ENCODE peak calls at places on chromosomes 11 and 22, in five cellular contexts. Z is right lobe of liver, N is hepatocyte, I is esophagus squamous epithelium, D is heart right ventricle. W is an unnamed sample.

GRCh38 chr22:19166421-19166820 is 12.1 kb downstream of the SLC25A1 start:
- DNase-seq in Z (no peak), N (no peak), I (no peak), D (no peak), W (no peak)

GRCh38 chr11:64057890-64058289 is 22.2 kb downstream of the FLRT1 start:
- DNase-seq in N (no peak), I (no peak), D (no peak), Z (no peak), W (no peak)

GRCh38 chr22:19139974-19140373 is 4.5 kb downstream of the ESS2 start:
- DNase-seq in D (no peak), N (no peak), I (no peak), Z (no peak), W (no peak)

GRCh38 chr11:103927535-103927934 is 108.9 kb upstream of the DDI1 start:
- DNase-seq in N (no peak), I (no peak), D (no peak), Z (no peak), W (no peak)

GRCh38 chr11:75388386-75389275 is 10.7 kb upstream of the RPS3 start:
- DNase-seq in Z (peak; percentile 63), D (peak; percentile 49), I (no peak), N (peak; percentile 81), W (peak; percentile 54)

GRCh38 chr11:58334708-58335107 is 24.2 kb downstream of the OR5B17 start:
- DNase-seq in D (no peak), N (no peak), I (no peak), Z (no peak), W (no peak)

GRCh38 chr11:14359573-14360031 is 619 bp upstream of the RRAS2 start:
- DNase-seq in I (no peak), Z (no peak), D (no peak), N (no peak), W (no peak)

GRCh38 chr11:75779960-75780359 is 11.4 kb downstream of the DGAT2 start:
- DNase-seq in Z (peak; percentile 51), I (no peak), D (no peak), N (no peak), W (no peak)

GRCh38 chr11:123261345-123262106 is 66.5 kb upstream of the CLMP start:
- DNase-seq in Z (peak; percentile 85), N (peak; percentile 92), I (no peak), D (peak; percentile 85), W (peak; percentile 89)

GRCh38 chr11:35177370-35177769 is 38.4 kb downstream of the CD44 start:
- DNase-seq in D (no peak), I (no peak), N (no peak), Z (no peak), W (no peak)
- H3K27ac ChIP-seq in D (no peak overlapping the region), I (peak overlapping the region; percentile 78), N (no peak overlapping the region), Z (no peak overlapping the region), W (no peak overlapping the region)

GRCh38 chr22:46001046-46001425 is 24.1 kb upstream of the WNT7B start:
- DNase-seq in I (no peak), N (no peak), D (no peak), Z (peak; percentile 44), W (no peak)
- H3K4me3 ChIP-seq in I (no peak overlapping the region), N (no peak overlapping the region), D (no peak overlapping the region), Z (no peak overlapping the region), W (no peak overlapping the region)

DNA sequence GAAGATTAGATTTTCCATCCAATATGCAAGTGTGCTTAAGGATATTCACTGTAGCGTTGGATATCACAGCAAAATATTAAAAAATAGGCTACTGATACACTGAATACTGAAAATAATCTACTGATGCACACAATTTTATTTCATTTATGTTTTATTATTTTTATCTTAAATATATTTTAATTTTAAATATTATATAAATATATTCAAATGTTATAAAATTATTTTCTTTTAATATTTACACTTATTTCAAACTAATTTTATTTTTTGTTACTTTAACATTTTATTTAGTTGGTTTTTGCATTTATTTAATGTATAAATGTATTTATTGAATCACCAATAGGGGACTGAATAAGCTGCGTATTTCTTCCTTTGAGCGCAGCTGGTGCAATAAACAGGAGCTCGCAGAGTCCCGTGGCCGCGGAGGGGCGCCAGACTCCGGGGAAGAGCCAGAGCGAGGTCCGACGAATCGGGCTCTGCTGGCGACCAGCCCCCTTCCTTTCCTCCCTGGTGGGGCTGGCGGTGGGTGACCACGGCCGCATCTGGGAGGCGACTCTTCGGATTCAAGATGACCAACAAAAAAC is 12.2 kb downstream of the MMP3 start:
- DNase-seq in I (no peak), N (peak; percentile 44), D (peak; percentile 23), Z (peak; percentile 77), W (no peak)
- TF ChIP-seq CTCF in I (no peak), N (peak; percentile 44), D (peak; percentile 22), Z (peak; percentile 55), W (peak; percentile 17)

GRCh38 chr11:129373489-129373953 is 2.1 kb upstream of the BARX2 start:
- DNase-seq in I (no peak), D (no peak), N (no peak), Z (no peak), W (no peak)
- H3K27ac ChIP-seq in I (peak overlapping the region; percentile 91), D (no peak overlapping the region), N (no peak overlapping the region), Z (no peak overlapping the region), W (no peak overlapping the region)

GRCh38 chr22:36204001-36204640 is 2.5 kb upstream of the APOL4 start:
- DNase-seq in I (no peak), Z (no peak), N (no peak), D (no peak), W (no peak)

GRCh38 chr22:36198936-36199616 is 2.5 kb downstream of the APOL4 start:
- DNase-seq in I (no peak), N (no peak), D (no peak), Z (no peak), W (no peak)

GRCh38 chr22:36204641-36205032 is 3.0 kb upstream of the APOL4 start:
- DNase-seq in I (no peak), D (no peak), N (no peak), Z (no peak), W (no peak)

GRCh38 chr22:36198482-36198881 is 3.1 kb downstream of the APOL4 start:
- DNase-seq in Z (no peak), I (no peak), N (no peak), D (no peak), W (no peak)

DNA sequence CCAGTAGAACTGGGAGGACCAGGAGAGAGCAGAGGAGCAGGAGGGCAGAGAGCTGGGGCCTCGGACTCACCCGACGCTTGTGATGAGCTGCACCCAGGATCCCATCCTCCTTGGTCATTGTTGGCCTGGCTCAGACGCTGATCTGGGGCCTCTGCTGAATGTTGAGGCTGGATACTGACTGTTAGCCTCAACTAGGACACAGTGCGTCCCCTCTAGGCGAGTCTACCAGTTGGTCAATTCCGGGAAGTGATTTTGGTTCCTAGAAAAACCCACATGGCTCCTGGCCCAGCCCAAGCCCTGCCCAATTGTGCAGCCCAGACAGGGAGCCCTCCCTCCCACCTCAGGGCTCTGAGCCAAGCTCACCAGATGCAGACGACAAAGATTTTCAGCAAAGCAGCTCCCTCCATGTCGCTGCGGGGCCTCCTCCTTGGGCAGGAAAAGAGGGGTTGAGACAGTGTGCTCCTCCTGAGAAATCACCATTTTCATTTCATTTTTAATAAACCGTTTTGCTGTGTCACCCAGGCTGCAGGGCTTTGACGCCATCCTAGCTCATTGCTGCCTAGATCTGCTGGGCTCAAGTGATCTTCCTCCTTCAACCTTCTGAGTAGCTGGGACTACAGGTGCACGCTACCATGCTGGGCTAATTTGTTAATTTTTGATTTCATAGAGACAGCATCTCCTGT is at the start of gene APOL4:
- DNase-seq in I (no peak), N (peak; percentile 56), Z (no peak), D (peak; percentile 81), W (peak; percentile 85)
- H3K4me3 ChIP-seq in I (no peak within 1 kb of the TSS), N (no peak within 1 kb of the TSS), Z (no peak within 1 kb of the TSS), D (peak within 1 kb of the TSS; percentile 15), W (peak within 1 kb of the TSS; percentile 55)

DNA sequence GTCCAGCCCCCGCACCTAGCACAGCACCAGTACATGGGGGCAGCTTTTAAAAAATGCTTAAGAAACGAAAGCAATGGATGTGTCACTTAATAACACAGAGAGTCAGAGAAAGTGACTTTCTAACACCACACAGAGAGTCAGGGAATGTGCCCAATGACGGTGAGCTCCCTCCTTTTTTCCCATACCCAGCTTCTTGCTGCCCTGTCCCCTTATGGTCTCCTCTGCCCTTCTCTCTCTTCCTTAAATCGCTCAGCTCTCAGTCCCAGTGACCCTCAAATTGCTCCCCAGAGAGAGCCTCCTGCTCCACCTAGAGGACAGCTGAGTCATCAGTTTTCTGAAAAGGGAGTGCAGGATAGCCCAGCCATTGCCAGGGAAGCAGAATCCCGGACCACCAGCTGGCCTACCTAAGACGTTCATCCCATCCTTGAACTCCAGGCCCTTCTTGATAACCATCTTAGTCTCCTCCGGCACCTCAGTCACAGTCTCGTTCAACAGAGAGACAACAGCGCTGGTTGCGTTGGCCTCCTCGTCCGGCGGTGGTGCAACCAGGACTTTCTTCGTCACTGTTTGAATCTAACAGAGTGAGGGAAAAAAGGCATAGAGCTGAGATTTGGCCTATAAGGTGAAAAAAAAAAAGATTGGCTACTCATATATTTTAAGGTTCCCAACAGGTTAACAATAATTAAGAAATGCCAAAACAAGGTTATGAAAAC is 113.5 kb downstream of the SLC1A2 start:
- DNase-seq in Z (no peak), N (peak; percentile 67), I (no peak), D (no peak), W (no peak)
- TF ChIP-seq CTCF in Z (peak; percentile 36), N (peak; percentile 54), I (peak; percentile 31), D (peak; percentile 48), W (no peak)

GRCh38 chr22:38984224-38984623 is 2.1 kb downstream of the APOBEC3B start:
- DNase-seq in I (no peak), Z (no peak), D (no peak), N (no peak), W (no peak)
- H3K27ac ChIP-seq in I (no peak overlapping the region), Z (no peak overlapping the region), D (no peak overlapping the region), N (peak overlapping the region; percentile 88), W (no peak overlapping the region)

DNA sequence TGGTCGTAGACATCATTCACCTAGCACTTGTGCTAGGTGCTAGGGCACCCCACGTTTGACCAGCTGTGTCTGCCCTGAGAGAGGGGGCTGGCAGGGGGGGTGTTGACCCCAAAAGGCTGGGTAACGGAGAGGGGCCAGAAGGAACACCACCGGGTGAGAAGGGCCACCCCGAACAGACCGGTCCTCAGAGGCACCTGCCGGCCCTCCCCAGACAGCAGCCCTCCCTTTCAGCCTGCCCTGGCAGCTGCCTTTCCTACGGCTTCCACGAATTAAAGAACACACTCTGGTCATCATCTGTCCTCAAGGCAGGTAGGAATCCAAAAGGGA is 977 bp upstream of the KCNJ5 start:
- DNase-seq in I (no peak), N (no peak), D (no peak), Z (no peak), W (no peak)
- H3K4me3 ChIP-seq in I (peak overlapping the region; percentile 74), N (peak overlapping the region; percentile 42), D (peak overlapping the region; percentile 52), Z (peak overlapping the region; percentile 38), W (no peak overlapping the region)

DNA sequence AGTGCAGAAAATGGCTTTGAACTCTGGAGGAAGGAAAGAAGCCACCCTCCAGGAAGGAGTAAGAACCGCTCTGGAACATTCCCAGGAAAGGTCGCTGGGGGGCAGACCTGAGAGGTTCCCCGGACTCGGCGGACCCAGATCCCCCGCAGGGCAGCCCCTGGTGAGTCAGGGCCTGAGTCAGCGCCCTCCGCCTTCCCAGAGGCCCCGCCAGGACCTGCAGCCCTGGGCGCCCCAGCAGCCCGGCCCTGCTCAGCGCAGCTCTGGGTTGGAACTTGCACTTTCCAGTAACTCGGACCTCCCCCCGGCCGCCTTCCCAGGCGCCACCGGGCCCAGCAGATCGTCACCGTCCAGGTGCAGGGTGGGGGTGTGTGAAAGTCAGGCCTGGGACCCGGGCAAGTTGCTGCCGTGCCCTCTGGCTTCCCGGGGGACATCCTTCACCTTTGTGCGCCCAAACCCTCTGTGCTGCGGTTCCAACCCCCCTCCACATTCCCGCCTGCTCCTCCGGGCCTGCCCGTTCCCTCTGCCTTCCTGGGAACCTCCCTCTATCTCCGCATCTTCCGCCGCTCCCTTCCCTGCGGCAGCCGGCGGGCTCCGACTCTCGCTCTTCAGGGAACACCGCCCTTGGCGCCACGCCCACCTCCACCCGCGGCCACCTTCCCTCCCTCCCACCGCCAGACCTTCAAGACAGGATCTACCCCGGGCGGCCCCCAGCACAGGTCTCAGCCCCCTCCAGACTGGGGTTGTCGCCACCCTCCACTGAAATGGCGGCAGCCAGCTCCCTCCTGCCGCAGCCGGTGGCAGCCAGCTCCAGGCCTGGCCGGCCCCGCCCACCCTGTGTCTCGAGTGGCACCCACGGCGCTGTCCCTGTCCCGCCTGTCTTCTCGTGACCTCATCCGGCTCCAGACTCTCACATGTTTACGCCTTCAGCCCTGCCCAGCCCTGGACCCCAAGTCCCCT is 36.8 kb upstream of the WNT7B start:
- DNase-seq in N (peak; percentile 98), D (peak; percentile 94), Z (peak; percentile 88), I (peak; percentile 54), W (peak; percentile 93)
- TF ChIP-seq CTCF in N (peak; percentile 67), D (peak; percentile 85), Z (peak; percentile 64), I (peak; percentile 62), W (peak; percentile 64)